ENCODE peak calls at places on chromosomes 11 and 22, in seven cellular contexts. Q is heart left ventricle, S is astrocyte of the spinal cord, T is lower lobe of right lung, W is stomach, U is adrenal gland, R is GM23338. I is an unnamed sample.

GRCh38 chr11:2295971-2296912 is 5.5 kb downstream of the C11orf21 start:
- DNase-seq in Q (peak), S (no peak), T (no peak), W (no peak), U (no peak), R (no peak), I (no peak)

GRCh38 chr11:86617502-86617901 is 54.9 kb downstream of the ME3 start:
- DNase-seq in Q (no peak), S (peak), T (no peak), W (no peak), U (no peak), R (no peak), I (no peak)

GRCh38 chr11:129695543-129696308 is 119.9 kb upstream of the TMEM45B start:
- DNase-seq in Q (peak), S (peak), T (peak), W (peak), U (peak), R (peak), I (peak)

GRCh38 chr11:34830648-34831047 is 85.5 kb downstream of the APIP start:
- DNase-seq in Q (peak), S (peak), T (no peak), W (no peak), U (peak), R (no peak), I (no peak)

GRCh38 chr11:134846776-134847722 is 435.0 kb upstream of the B3GAT1 start:
- DNase-seq in Q (peak), S (no peak), T (no peak), W (no peak), U (peak), R (no peak), I (no peak)

GRCh38 chr11:109708184-109708583 is 286.2 kb downstream of the C11orf87 start:
- DNase-seq in Q (no peak), S (no peak), T (no peak), W (no peak), U (no peak), R (no peak), I (no peak)

GRCh38 chr11:105244157-105244820 is 104.7 kb upstream of the CARD18 start:
- DNase-seq in Q (peak), S (peak), T (no peak), W (no peak), U (peak), R (no peak), I (no peak)

GRCh38 chr11:63920870-63921417 is 4.0 kb upstream of the RCOR2 start:
- DNase-seq in Q (no peak), S (no peak), T (no peak), W (no peak), U (no peak), R (peak), I (no peak)

GRCh38 chr22:27472975-27473374 is 328.6 kb downstream of the MN1 start:
- DNase-seq in Q (no peak), S (no peak), T (no peak), W (no peak), U (no peak), R (no peak), I (no peak)

GRCh38 chr11:20397281-20397680 is 9.8 kb downstream of the PRMT3 start:
- DNase-seq in Q (no peak), S (peak), T (no peak), W (no peak), U (no peak), R (peak), I (no peak)

GRCh38 chr11:96188625-96189006 is 154.4 kb downstream of the MAML2 start:
- DNase-seq in Q (no peak), S (peak), T (no peak), W (no peak), U (no peak), R (no peak), I (no peak)

GRCh38 chr22:47417699-47418098 is 655.2 kb downstream of the TBC1D22A start:
- DNase-seq in Q (no peak), S (no peak), T (no peak), W (no peak), U (no peak), R (no peak), I (peak)

GRCh38 chr11:8038393-8038792 is 42.6 kb upstream of the TUB start:
- DNase-seq in Q (no peak), S (no peak), T (no peak), W (no peak), U (peak), R (peak), I (peak)

GRCh38 chr11:102581091-102581490 is 44.0 kb downstream of the MMP20 start:
- DNase-seq in Q (no peak), S (no peak), T (no peak), W (no peak), U (no peak), R (no peak), I (no peak)

GRCh38 chr11:66056541-66056940 is 4.4 kb downstream of the SF3B2 start:
- DNase-seq in Q (no peak), S (no peak), T (no peak), W (no peak), U (no peak), R (no peak), I (peak)

GRCh38 chr22:27088026-27088425 is 430.6 kb downstream of the MIAT start:
- DNase-seq in Q (no peak), S (peak), T (no peak), W (no peak), U (no peak), R (no peak), I (no peak)

GRCh38 chr11:8225589-8226036 is 38.1 kb downstream of the LMO1 start:
- DNase-seq in Q (peak), S (peak), T (peak), W (peak), U (peak), R (peak), I (peak)

GRCh38 chr22:45576730-45577464 is 74.2 kb downstream of the FBLN1 start:
- DNase-seq in Q (no peak), S (no peak), T (no peak), W (no peak), U (no peak), R (no peak), I (peak)

GRCh38 chr22:41128606-41129005 is 36.2 kb downstream of the EP300 start:
- DNase-seq in Q (no peak), S (no peak), T (no peak), W (no peak), U (no peak), R (no peak), I (no peak)

GRCh38 chr11:67372993-67373915 is at the start of gene CLCF1:
- DNase-seq in Q (peak), S (peak), T (peak), W (peak), U (no peak), R (peak), I (no peak)

GRCh38 chr22:43826142-43827093 is 14.3 kb upstream of the EFCAB6 start:
- DNase-seq in Q (no peak), S (peak), T (no peak), W (peak), U (peak), R (no peak), I (peak)

GRCh38 chr11:110190885-110191284 is 97.7 kb downstream of the ZC3H12C start:
- DNase-seq in Q (no peak), S (no peak), T (no peak), W (no peak), U (no peak), R (no peak), I (no peak)

GRCh38 chr11:46305295-46305694 is 27.8 kb downstream of the CREB3L1 start:
- DNase-seq in Q (no peak), S (no peak), T (no peak), W (no peak), U (no peak), R (no peak), I (no peak)
- TF ChIP-seq CTCF in Q (no peak), S (peak), T (no peak), W (no peak), U (no peak), R (no peak), I (peak)

DNA sequence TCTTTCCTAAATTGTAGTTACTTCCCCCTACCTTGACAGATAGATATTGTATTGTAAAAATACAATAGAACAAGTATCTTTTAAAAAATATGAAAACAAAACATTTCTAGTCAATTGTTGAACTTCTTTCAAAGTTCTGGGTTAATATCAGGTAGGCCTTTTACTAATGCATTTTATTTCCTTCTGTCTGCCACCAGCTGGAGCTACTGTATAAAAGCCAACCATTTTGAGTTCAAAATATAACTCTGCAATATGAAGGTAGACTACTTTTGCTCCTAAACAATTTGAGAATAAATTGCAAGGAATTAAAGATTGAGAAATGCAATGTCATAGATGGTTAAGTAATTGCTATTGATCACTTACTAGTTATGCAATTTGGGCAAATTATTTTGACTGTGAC is 22.1 kb upstream of the LIN7C start:
- DNase-seq in Q (no peak), S (no peak), T (no peak), W (no peak), U (no peak), R (no peak), I (no peak)
- TF ChIP-seq CTCF in Q (no peak), S (no peak), T (no peak), W (no peak), U (no peak), R (no peak), I (peak)

GRCh38 chr11:17779861-17780594 is 45.4 kb downstream of the KCNC1 start:
- DNase-seq in Q (no peak), S (no peak), T (no peak), W (no peak), U (no peak), R (no peak), I (peak)
- TF ChIP-seq CTCF in Q (no peak), S (no peak), T (no peak), W (no peak), U (no peak), R (no peak), I (no peak)

GRCh38 chr22:50696251-50696798 is 23.7 kb downstream of the SHANK3 start:
- DNase-seq in Q (no peak), S (no peak), T (peak), W (no peak), U (no peak), R (no peak), I (peak)
- TF ChIP-seq CTCF in Q (no peak), S (no peak), T (no peak), W (no peak), U (no peak), R (no peak), I (no peak)

GRCh38 chr11:33704240-33705002 is 3.8 kb upstream of the C11orf91 start:
- DNase-seq in Q (no peak), S (no peak), T (no peak), W (no peak), U (no peak), R (no peak), I (no peak)
- TF ChIP-seq CTCF in Q (no peak), S (no peak), T (no peak), W (no peak), U (peak), R (no peak), I (peak)

DNA sequence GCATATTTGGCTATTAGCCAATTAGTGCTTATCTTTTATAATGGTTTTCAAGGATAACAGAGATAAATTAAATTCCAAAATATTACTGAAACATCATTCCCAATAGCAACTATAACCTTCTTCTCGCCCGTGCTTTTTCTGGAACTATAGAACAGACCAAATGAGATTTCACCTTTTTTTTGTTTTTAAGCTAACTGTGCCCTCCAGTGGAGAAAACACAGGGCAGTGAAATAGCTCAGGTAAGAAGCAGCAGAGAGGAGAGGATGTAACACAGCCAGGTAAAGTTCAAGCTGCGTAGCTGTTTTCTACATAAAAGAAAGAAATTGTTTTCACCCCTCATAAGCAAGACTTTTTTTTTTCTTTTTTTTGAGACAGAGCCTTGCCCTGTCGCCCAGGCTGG is 28.2 kb downstream of the HSD17B12 start:
- DNase-seq in Q (no peak), S (no peak), T (no peak), W (no peak), U (no peak), R (peak), I (no peak)
- TF ChIP-seq CTCF in Q (peak), S (peak), T (peak), W (peak), U (peak), R (peak), I (peak)

DNA sequence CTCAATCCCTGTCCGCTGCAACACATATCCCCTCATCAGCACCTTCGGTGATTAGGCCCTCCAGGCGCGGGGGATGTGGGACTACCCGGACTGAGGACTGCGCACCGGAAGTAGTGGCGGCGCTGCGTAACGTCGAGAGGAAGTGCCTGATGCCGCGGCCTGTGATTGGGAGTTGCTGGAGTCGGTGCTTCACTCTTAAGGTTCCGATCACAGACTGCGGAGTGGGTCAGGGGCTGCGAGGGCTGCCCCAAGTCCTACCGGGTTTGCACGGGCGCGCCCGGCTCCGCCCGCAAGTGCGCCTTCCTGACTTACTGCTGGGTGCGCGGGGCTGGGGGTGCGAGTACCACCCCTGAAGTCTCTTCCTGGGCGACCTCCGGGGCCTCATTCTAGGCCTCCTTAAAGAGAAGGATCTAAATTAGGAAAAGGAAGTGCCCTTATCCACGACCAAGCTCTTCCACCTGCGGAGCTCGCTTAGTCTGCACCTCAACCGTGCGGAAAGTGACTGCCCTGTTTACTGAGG is at the start of gene ALKBH3:
- DNase-seq in Q (peak), S (peak), T (peak), W (peak), U (peak), R (peak), I (peak)
- TF ChIP-seq CTCF in Q (no peak), S (no peak), T (no peak), W (no peak), U (no peak), R (no peak), I (no peak)

GRCh38 chr11:15629690-15630321 is 515.1 kb downstream of the INSC start:
- DNase-seq in Q (no peak), S (no peak), T (peak), W (peak), U (no peak), R (peak), I (no peak)
- TF ChIP-seq CTCF in Q (peak), S (peak), T (peak), W (no peak), U (no peak), R (peak), I (peak)

GRCh38 chr22:35712672-35713071 is 5.0 kb upstream of the APOL5 start:
- DNase-seq in Q (no peak), S (no peak), T (no peak), W (no peak), U (no peak), R (no peak), I (no peak)
- TF ChIP-seq CTCF in Q (no peak), S (no peak), T (no peak), W (no peak), U (no peak), R (no peak), I (no peak)

GRCh38 chr11:121221801-121222200 is 70.8 kb upstream of the SC5D start:
- DNase-seq in Q (no peak), S (no peak), T (no peak), W (no peak), U (no peak), R (no peak), I (no peak)
- TF ChIP-seq CTCF in Q (no peak), S (no peak), T (no peak), W (no peak), U (no peak), R (no peak), I (no peak)